ENCODE peak calls at places on chromosomes 6 and 20, in ten cellular contexts. One of them, this sample, is unnamed.

GRCh38 chr6:167031082-167031709 is 32.0 kb downstream of the CEP43 start:
- DNase-seq in uterus: no peak
- DNase-seq in aorta: no peak
- DNase-seq in cardiac muscle cell: no peak
- DNase-seq in upper lobe of left lung: peak
- DNase-seq in caudate nucleus: no peak
- DNase-seq in tibial nerve: no peak
- DNase-seq in right atrium auricular region: no peak
- DNase-seq in tibial artery: no peak
- DNase-seq in GM23248: peak
- DNase-seq in this sample: peak

GRCh38 chr6:125251516-125252229 is 50.1 kb downstream of the HDDC2 start:
- DNase-seq in aorta: peak
- DNase-seq in right atrium auricular region: no peak
- DNase-seq in uterus: no peak
- DNase-seq in tibial nerve: no peak
- DNase-seq in upper lobe of left lung: no peak
- DNase-seq in cardiac muscle cell: no peak
- DNase-seq in tibial artery: no peak
- DNase-seq in GM23248: peak
- DNase-seq in caudate nucleus: no peak
- DNase-seq in this sample: no peak

GRCh38 chr6:11734861-11735652 is 43.5 kb downstream of the ADTRP start:
- DNase-seq in right atrium auricular region: no peak
- DNase-seq in uterus: no peak
- DNase-seq in tibial artery: no peak
- DNase-seq in GM23248: no peak
- DNase-seq in cardiac muscle cell: no peak
- DNase-seq in tibial nerve: no peak
- DNase-seq in aorta: no peak
- DNase-seq in upper lobe of left lung: no peak
- DNase-seq in caudate nucleus: no peak
- DNase-seq in this sample: no peak

GRCh38 chr6:83574783-83575182 is 62.4 kb downstream of the PRSS35 start:
- DNase-seq in cardiac muscle cell: no peak
- DNase-seq in GM23248: no peak
- DNase-seq in right atrium auricular region: no peak
- DNase-seq in aorta: no peak
- DNase-seq in tibial nerve: no peak
- DNase-seq in caudate nucleus: no peak
- DNase-seq in upper lobe of left lung: no peak
- DNase-seq in uterus: no peak
- DNase-seq in tibial artery: no peak
- DNase-seq in this sample: no peak

GRCh38 chr6:63923139-63923739 is 287.6 kb downstream of the PHF3 start:
- DNase-seq in upper lobe of left lung: no peak
- DNase-seq in tibial artery: no peak
- DNase-seq in cardiac muscle cell: peak
- DNase-seq in caudate nucleus: no peak
- DNase-seq in aorta: no peak
- DNase-seq in tibial nerve: no peak
- DNase-seq in right atrium auricular region: no peak
- DNase-seq in uterus: no peak
- DNase-seq in GM23248: peak
- DNase-seq in this sample: no peak

GRCh38 chr6:110567957-110568696 is 91.7 kb upstream of the SLC22A16 start:
- DNase-seq in GM23248: no peak
- DNase-seq in uterus: no peak
- DNase-seq in caudate nucleus: no peak
- DNase-seq in upper lobe of left lung: no peak
- DNase-seq in right atrium auricular region: no peak
- DNase-seq in cardiac muscle cell: no peak
- DNase-seq in aorta: no peak
- DNase-seq in tibial nerve: no peak
- DNase-seq in tibial artery: no peak
- DNase-seq in this sample: no peak

GRCh38 chr6:37244430-37245310 is 12.9 kb upstream of the TBC1D22B start:
- DNase-seq in upper lobe of left lung: peak
- DNase-seq in aorta: peak
- DNase-seq in uterus: peak
- DNase-seq in tibial nerve: peak
- DNase-seq in GM23248: peak
- DNase-seq in tibial artery: peak
- DNase-seq in cardiac muscle cell: peak
- DNase-seq in right atrium auricular region: peak
- DNase-seq in caudate nucleus: peak
- DNase-seq in this sample: peak

GRCh38 chr6:16974729-16975359 is 127.0 kb upstream of the STMND1 start:
- DNase-seq in caudate nucleus: no peak
- DNase-seq in cardiac muscle cell: no peak
- DNase-seq in uterus: no peak
- DNase-seq in tibial artery: no peak
- DNase-seq in tibial nerve: no peak
- DNase-seq in GM23248: no peak
- DNase-seq in aorta: no peak
- DNase-seq in upper lobe of left lung: no peak
- DNase-seq in right atrium auricular region: no peak
- DNase-seq in this sample: no peak

GRCh38 chr6:32641122-32641521 is 3.9 kb downstream of the HLA-DQA1 start:
- DNase-seq in caudate nucleus: no peak
- DNase-seq in aorta: no peak
- DNase-seq in tibial nerve: no peak
- DNase-seq in right atrium auricular region: no peak
- DNase-seq in cardiac muscle cell: no peak
- DNase-seq in tibial artery: no peak
- DNase-seq in upper lobe of left lung: no peak
- DNase-seq in GM23248: no peak
- DNase-seq in uterus: no peak
- DNase-seq in this sample: no peak

GRCh38 chr6:32637219-32637880 is at the start of gene HLA-DQA1:
- DNase-seq in aorta: no peak
- DNase-seq in right atrium auricular region: no peak
- DNase-seq in uterus: no peak
- DNase-seq in tibial artery: no peak
- DNase-seq in upper lobe of left lung: peak
- DNase-seq in GM23248: no peak
- DNase-seq in tibial nerve: peak
- DNase-seq in cardiac muscle cell: peak
- DNase-seq in caudate nucleus: no peak
- DNase-seq in this sample: no peak

GRCh38 chr6:32638521-32639219 is 1.5 kb downstream of the HLA-DQA1 start:
- DNase-seq in tibial artery: no peak
- DNase-seq in upper lobe of left lung: no peak
- DNase-seq in cardiac muscle cell: no peak
- DNase-seq in tibial nerve: no peak
- DNase-seq in aorta: no peak
- DNase-seq in uterus: no peak
- DNase-seq in right atrium auricular region: no peak
- DNase-seq in GM23248: no peak
- DNase-seq in caudate nucleus: no peak
- DNase-seq in this sample: no peak

GRCh38 chr6:32637883-32638282 is 677 bp downstream of the HLA-DQA1 start:
- DNase-seq in aorta: no peak
- DNase-seq in right atrium auricular region: no peak
- DNase-seq in caudate nucleus: no peak
- DNase-seq in tibial artery: no peak
- DNase-seq in cardiac muscle cell: no peak
- DNase-seq in GM23248: no peak
- DNase-seq in tibial nerve: no peak
- DNase-seq in uterus: no peak
- DNase-seq in upper lobe of left lung: no peak
- DNase-seq in this sample: no peak

DNA sequence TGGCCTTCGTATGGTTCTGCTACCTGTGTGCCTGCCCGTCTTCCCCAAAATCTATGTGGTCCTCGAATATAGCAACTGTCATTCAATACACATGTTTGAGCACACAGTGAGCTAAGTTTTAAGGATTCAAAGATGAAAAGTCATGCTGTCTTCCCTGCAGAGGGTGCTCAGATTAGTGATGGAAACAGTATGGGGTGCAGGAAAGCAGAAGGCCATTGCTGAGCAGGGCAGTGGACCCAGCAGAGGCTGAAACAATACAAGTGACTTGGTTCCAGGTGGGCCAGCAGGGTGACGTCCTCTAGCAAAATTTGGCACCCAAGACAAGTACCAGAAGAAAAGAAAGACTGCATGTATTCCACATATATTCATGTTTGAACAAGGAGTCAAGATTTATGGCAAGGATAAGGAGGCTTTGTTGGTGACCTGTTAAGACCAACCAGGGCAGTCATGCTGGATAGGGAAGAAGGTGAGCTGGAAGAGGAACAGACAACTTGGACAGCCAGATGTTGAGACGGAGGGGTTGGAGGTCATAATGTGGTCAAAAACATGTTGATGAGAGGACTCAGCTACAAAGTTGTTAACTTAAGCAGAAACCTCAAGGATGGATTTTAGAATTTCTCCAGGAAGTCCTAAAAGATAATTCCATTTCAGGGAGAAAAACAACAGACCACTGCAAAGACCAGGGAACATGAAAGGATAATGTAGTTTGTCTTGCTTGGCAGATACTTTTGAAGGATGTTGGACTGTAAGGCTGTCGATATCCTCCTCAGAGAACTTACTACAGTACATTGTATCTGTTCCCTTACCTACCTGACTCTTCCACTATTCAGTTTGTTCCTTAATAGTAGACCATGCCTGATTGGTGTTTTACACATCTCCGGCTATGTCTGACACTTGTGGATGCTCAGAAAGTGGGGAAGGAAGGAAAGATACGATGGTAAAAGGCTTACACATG is 2.5 kb downstream of the HLA-DQA1 start:
- DNase-seq in GM23248: no peak
- DNase-seq in upper lobe of left lung: no peak
- DNase-seq in caudate nucleus: no peak
- DNase-seq in tibial artery: no peak
- DNase-seq in tibial nerve: no peak
- DNase-seq in uterus: no peak
- DNase-seq in right atrium auricular region: no peak
- DNase-seq in cardiac muscle cell: no peak
- DNase-seq in aorta: no peak
- DNase-seq in this sample: no peak
- H3K27ac ChIP-seq in GM23248: no peak
- H3K27ac ChIP-seq in upper lobe of left lung: no peak
- H3K27ac ChIP-seq in caudate nucleus: no peak
- H3K27ac ChIP-seq in tibial artery: no peak
- H3K27ac ChIP-seq in tibial nerve: no peak
- H3K27ac ChIP-seq in uterus: no peak
- H3K27ac ChIP-seq in right atrium auricular region: no peak
- H3K27ac ChIP-seq in cardiac muscle cell: no peak
- H3K27ac ChIP-seq in aorta: no peak
- H3K27ac ChIP-seq in this sample: no peak

DNA sequence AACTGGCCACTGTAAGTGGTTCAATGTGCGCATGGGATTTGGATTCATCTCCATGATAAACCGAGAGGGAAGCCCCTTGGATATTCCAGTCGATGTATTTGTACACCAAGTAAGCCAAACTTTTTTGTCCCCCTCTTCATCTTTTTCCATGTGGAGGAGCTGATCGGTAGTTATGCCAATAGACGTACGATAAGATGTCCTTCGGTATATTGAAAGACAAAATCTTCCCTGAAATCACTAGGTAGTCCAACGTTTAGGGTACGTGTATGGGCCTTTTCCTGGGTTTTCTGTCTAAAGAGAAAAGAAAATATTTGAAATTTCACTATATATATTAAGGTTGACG is 1.2 kb downstream of the LIN28B start:
- DNase-seq in tibial nerve: no peak
- DNase-seq in cardiac muscle cell: no peak
- DNase-seq in GM23248: no peak
- DNase-seq in right atrium auricular region: no peak
- DNase-seq in upper lobe of left lung: no peak
- DNase-seq in uterus: no peak
- DNase-seq in caudate nucleus: no peak
- DNase-seq in aorta: no peak
- DNase-seq in tibial artery: no peak
- DNase-seq in this sample: no peak
- H3K27ac ChIP-seq in tibial nerve: no peak
- H3K27ac ChIP-seq in cardiac muscle cell: peak
- H3K27ac ChIP-seq in GM23248: no peak
- H3K27ac ChIP-seq in right atrium auricular region: no peak
- H3K27ac ChIP-seq in upper lobe of left lung: no peak
- H3K27ac ChIP-seq in uterus: no peak
- H3K27ac ChIP-seq in caudate nucleus: no peak
- H3K27ac ChIP-seq in aorta: no peak
- H3K27ac ChIP-seq in tibial artery: no peak
- H3K27ac ChIP-seq in this sample: no peak

GRCh38 chr20:41334036-41334435 is 6.6 kb upstream of the LPIN3 start:
- DNase-seq in aorta: no peak
- DNase-seq in uterus: no peak
- DNase-seq in right atrium auricular region: no peak
- DNase-seq in tibial nerve: no peak
- DNase-seq in cardiac muscle cell: no peak
- DNase-seq in GM23248: no peak
- DNase-seq in tibial artery: no peak
- DNase-seq in caudate nucleus: no peak
- DNase-seq in upper lobe of left lung: no peak
- DNase-seq in this sample: no peak

GRCh38 chr20:41336711-41337492 is 3.7 kb upstream of the LPIN3 start:
- DNase-seq in upper lobe of left lung: no peak
- DNase-seq in aorta: no peak
- DNase-seq in tibial artery: no peak
- DNase-seq in tibial nerve: no peak
- DNase-seq in right atrium auricular region: no peak
- DNase-seq in GM23248: no peak
- DNase-seq in cardiac muscle cell: no peak
- DNase-seq in caudate nucleus: no peak
- DNase-seq in uterus: no peak
- DNase-seq in this sample: no peak

GRCh38 chr20:41331731-41332130 is 8.9 kb upstream of the LPIN3 start:
- DNase-seq in aorta: no peak
- DNase-seq in caudate nucleus: no peak
- DNase-seq in tibial nerve: no peak
- DNase-seq in cardiac muscle cell: no peak
- DNase-seq in tibial artery: peak
- DNase-seq in uterus: no peak
- DNase-seq in GM23248: no peak
- DNase-seq in upper lobe of left lung: peak
- DNase-seq in right atrium auricular region: no peak
- DNase-seq in this sample: no peak

GRCh38 chr20:41335591-41335990 is 5.0 kb upstream of the LPIN3 start:
- DNase-seq in caudate nucleus: no peak
- DNase-seq in uterus: no peak
- DNase-seq in cardiac muscle cell: no peak
- DNase-seq in tibial artery: peak
- DNase-seq in right atrium auricular region: no peak
- DNase-seq in aorta: no peak
- DNase-seq in tibial nerve: no peak
- DNase-seq in upper lobe of left lung: no peak
- DNase-seq in GM23248: no peak
- DNase-seq in this sample: no peak

DNA sequence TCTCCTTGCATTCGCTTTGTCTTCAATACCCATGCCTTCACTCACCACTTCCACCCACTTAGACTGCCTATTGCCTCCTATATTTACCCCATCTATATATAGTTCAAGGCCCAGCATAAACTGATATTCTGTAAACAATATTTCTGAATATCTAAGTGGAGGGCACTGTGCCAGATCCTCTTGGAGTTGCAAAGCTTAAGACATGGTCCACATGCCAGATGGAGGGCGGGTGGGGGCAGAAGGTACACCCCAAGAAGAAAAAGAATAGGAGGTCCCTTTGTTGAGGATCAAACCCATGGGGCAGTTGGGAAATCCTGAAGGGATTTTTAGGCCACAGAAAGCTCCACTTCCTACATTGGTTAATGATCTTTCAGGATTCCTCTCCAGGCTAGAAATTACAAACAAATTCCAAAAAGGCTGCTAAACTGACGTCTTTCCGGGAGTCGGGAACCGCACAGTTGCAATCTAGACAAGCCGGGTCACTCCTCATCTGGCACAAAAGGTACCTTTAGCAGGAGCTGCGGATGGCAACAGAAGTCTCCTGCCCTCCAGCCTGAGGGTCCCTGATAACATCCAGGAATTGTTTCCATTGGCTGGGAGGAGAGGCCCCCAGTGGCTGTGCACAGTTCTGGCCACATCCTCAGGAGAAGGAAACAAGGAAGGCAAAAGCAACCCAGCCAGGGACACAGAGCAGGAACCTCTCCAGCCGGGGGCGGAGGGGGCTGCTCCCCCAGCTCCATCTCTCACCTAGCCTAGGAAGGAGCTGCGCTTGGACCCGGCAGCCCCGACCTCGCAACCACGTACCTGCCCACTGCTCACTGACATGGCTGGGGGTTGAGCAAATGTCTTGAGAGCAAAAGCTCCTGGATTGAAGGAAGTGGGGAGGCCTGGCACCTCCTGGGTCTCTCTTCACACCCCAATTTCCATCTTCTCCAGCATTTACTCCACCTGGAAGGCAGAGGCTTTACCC is 5.9 kb upstream of the LPIN3 start:
- DNase-seq in caudate nucleus: no peak
- DNase-seq in upper lobe of left lung: no peak
- DNase-seq in cardiac muscle cell: peak
- DNase-seq in tibial artery: peak
- DNase-seq in tibial nerve: no peak
- DNase-seq in right atrium auricular region: no peak
- DNase-seq in uterus: no peak
- DNase-seq in GM23248: no peak
- DNase-seq in aorta: no peak
- DNase-seq in this sample: peak
- H3K27ac ChIP-seq in caudate nucleus: no peak
- H3K27ac ChIP-seq in upper lobe of left lung: peak
- H3K27ac ChIP-seq in cardiac muscle cell: no peak
- H3K27ac ChIP-seq in tibial artery: no peak
- H3K27ac ChIP-seq in tibial nerve: peak
- H3K27ac ChIP-seq in right atrium auricular region: peak
- H3K27ac ChIP-seq in uterus: peak
- H3K27ac ChIP-seq in GM23248: no peak
- H3K27ac ChIP-seq in aorta: no peak
- H3K27ac ChIP-seq in this sample: peak

GRCh38 chr6:150998992-150999975 is 133.8 kb downstream of the MTHFD1L start:
- DNase-seq in caudate nucleus: no peak
- DNase-seq in GM23248: peak
- DNase-seq in tibial artery: no peak
- DNase-seq in right atrium auricular region: no peak
- DNase-seq in upper lobe of left lung: no peak
- DNase-seq in aorta: no peak
- DNase-seq in uterus: no peak
- DNase-seq in cardiac muscle cell: no peak
- DNase-seq in tibial nerve: no peak
- DNase-seq in this sample: no peak
- H3K27ac ChIP-seq in caudate nucleus: no peak
- H3K27ac ChIP-seq in GM23248: no peak
- H3K27ac ChIP-seq in tibial artery: no peak
- H3K27ac ChIP-seq in right atrium auricular region: no peak
- H3K27ac ChIP-seq in upper lobe of left lung: no peak
- H3K27ac ChIP-seq in aorta: no peak
- H3K27ac ChIP-seq in uterus: no peak
- H3K27ac ChIP-seq in cardiac muscle cell: no peak
- H3K27ac ChIP-seq in tibial nerve: no peak
- H3K27ac ChIP-seq in this sample: no peak

This sample was measured in breast epithelium.